ENCODE peak calls at places on chromosome 16, in five cellular contexts. Z is colonic mucosa, T is neural progenitor cell, C is GM12878, X is pancreas. J is an unnamed sample.

GRCh38 chr16:4011225-4011939 is 104.9 kb downstream of the ADCY9 start:
- DNase-seq in Z (no peak), T (peak; percentile 34), C (no peak), X (no peak), J (no peak)

GRCh38 chr16:85819711-85820110 is 20.2 kb downstream of the COX4I1 start:
- DNase-seq in Z (no peak), T (no peak), C (no peak), X (peak; percentile 40), J (no peak)

GRCh38 chr16:66326995-66327513 is 39.4 kb upstream of the CDH5 start:
- DNase-seq in Z (peak; percentile 49), T (no peak), C (no peak), X (peak; percentile 75), J (no peak)

GRCh38 chr16:79008869-79009179 is 591.7 kb downstream of the MAF start:
- DNase-seq in Z (no peak), T (no peak), C (no peak), X (no peak), J (no peak)

GRCh38 chr16:24849641-24850040 is 3.9 kb downstream of the SLC5A11 start:
- DNase-seq in Z (no peak), T (no peak), C (no peak), X (no peak), J (no peak)

GRCh38 chr16:9311303-9311954 is 220.0 kb downstream of the HAPSTR1 start:
- DNase-seq in Z (peak; percentile 48), T (peak; percentile 58), C (no peak), X (no peak), J (no peak)

GRCh38 chr16:31876955-31877828 is 3.6 kb downstream of the ZNF267 start:
- DNase-seq in Z (no peak), T (no peak), C (peak; percentile 94), X (no peak), J (no peak)

GRCh38 chr16:24745791-24746190 is 16.3 kb downstream of the TNRC6A start:
- DNase-seq in Z (no peak), T (no peak), C (no peak), X (no peak), J (no peak)

GRCh38 chr16:86507173-86508027 is 2.9 kb upstream of the FOXF1 start:
- DNase-seq in Z (no peak), T (no peak), C (no peak), X (no peak), J (no peak)

GRCh38 chr16:72066747-72067146 is 3.7 kb downstream of the HPR start:
- DNase-seq in Z (no peak), T (peak; percentile 56), C (no peak), X (no peak), J (no peak)

GRCh38 chr16:4081577-4082021 is 34.6 kb downstream of the ADCY9 start:
- DNase-seq in Z (no peak), T (peak; percentile 13), C (no peak), X (no peak), J (no peak)

GRCh38 chr16:66146689-66147330 is 219.7 kb upstream of the CDH5 start:
- DNase-seq in Z (no peak), T (no peak), C (no peak), X (no peak), J (no peak)

GRCh38 chr16:67326472-67327309 is at the start of the genes KCTD19 and LRRC36:
- DNase-seq in Z (peak; percentile 77), T (peak; percentile 95), C (no peak), X (peak; percentile 72), J (no peak)

GRCh38 chr16:66705790-66706505 is 9.4 kb upstream of the CMTM4 start:
- DNase-seq in Z (peak; percentile 86), T (no peak), C (no peak), X (peak; percentile 26), J (peak; percentile 25)

GRCh38 chr16:4322121-4323035 is 6.5 kb downstream of the GLIS2 start:
- DNase-seq in Z (no peak), T (no peak), C (no peak), X (peak; percentile 18), J (no peak)

GRCh38 chr16:66324785-66325184 is 41.7 kb upstream of the CDH5 start:
- DNase-seq in Z (no peak), T (peak; percentile 69), C (no peak), X (no peak), J (no peak)

GRCh38 chr16:50246299-50247122 is 19.8 kb upstream of the ADCY7 start:
- DNase-seq in Z (peak; percentile 29), T (peak; percentile 67), C (no peak), X (no peak), J (no peak)

GRCh38 chr16:22388101-22388644 is 13.8 kb upstream of the CDR2 start:
- DNase-seq in Z (no peak), T (no peak), C (no peak), X (no peak), J (no peak)

GRCh38 chr16:68255712-68256111 is 8.6 kb upstream of the SLC7A6 start:
- DNase-seq in Z (no peak), T (no peak), C (no peak), X (no peak), J (no peak)

GRCh38 chr16:78298986-78299385 is 199.5 kb downstream of the WWOX start:
- DNase-seq in Z (no peak), T (no peak), C (no peak), X (no peak), J (no peak)

GRCh38 chr16:3961449-3961849 is 80.9 kb upstream of the CREBBP start:
- DNase-seq in Z (no peak), T (no peak), C (no peak), X (peak; percentile 56), J (no peak)

GRCh38 chr16:85553436-85554113 is 59.5 kb upstream of the GSE1 start:
- DNase-seq in Z (peak; percentile 76), T (no peak), C (no peak), X (peak; percentile 66), J (no peak)

GRCh38 chr16:52727878-52728277 is 180.9 kb upstream of the TOX3 start:
- DNase-seq in Z (no peak), T (no peak), C (no peak), X (no peak), J (no peak)

GRCh38 chr16:4244254-4244812 is 2.5 kb upstream of the SRL start:
- DNase-seq in Z (no peak), T (peak; percentile 82), C (no peak), X (no peak), J (no peak)

GRCh38 chr16:564690-565419 is 1.9 kb upstream of the NHLRC4 start:
- DNase-seq in Z (no peak), T (no peak), C (no peak), X (no peak), J (no peak)

GRCh38 chr16:21167360-21167759 is 8.9 kb downstream of the LDAF1 start:
- DNase-seq in Z (no peak), T (no peak), C (no peak), X (no peak), J (no peak)

DNA sequence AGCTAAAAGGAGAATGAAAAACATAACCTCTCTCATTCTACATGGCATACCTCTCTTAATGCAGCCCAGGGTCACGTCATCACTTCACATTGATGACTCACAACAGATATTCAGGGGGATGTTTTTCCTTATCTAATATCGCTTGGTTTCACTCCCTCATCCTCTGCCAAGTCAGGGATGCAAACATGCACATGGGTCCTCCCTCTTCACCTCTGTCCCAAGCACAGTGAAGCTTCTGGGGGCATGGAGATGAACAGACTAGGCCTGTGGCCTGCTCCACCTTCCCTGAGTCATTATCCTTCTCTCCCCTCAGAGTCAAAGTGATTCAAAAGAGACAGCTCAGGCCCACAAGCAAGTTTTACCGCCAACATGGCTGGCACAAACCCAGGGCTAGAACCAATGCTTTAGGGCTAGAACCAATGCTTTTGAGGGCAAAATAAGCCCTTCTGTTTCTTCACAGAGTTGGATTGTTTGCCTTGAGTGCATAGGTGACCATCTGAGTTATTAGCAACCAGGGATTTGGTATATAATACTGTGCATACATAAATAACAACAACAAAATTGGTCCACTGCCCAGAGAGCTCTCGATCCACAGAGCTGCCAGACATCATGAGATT is 2.2 kb upstream of the MT2A start:
- DNase-seq in Z (peak; percentile 41), T (no peak), C (no peak), X (no peak), J (no peak)
- H3K27ac ChIP-seq in Z (peak overlapping the region; percentile 88), T (no peak overlapping the region), C (no peak overlapping the region), X (peak overlapping the region; percentile 94), J (peak overlapping the region; percentile 93)

GRCh38 chr16:89924298-89924924 is 1.3 kb downstream of the TUBB3 start:
- DNase-seq in Z (no peak), T (peak; percentile 94), C (no peak), X (no peak), J (no peak)
- TF ChIP-seq CTCF in Z (no peak), T (peak; percentile 4), C (no peak), X (no peak), J (no peak)

GRCh38 chr16:82924075-82924854 is 297.5 kb downstream of the CDH13 start:
- DNase-seq in Z (no peak), T (no peak), C (no peak), X (no peak), J (no peak)

GRCh38 chr16:82926500-82926899 is 299.7 kb downstream of the CDH13 start:
- DNase-seq in Z (no peak), T (no peak), C (no peak), X (no peak), J (no peak)
- H3K4me3 ChIP-seq in Z (no peak overlapping the region), T (no peak overlapping the region), C (no peak overlapping the region), X (no peak overlapping the region), J (no peak overlapping the region)

GRCh38 chr16:83952940-83953795 is at the start of gene OSGIN1:
- DNase-seq in Z (peak; percentile 97), T (peak; percentile 59), C (peak; percentile 25), X (peak; percentile 94), J (peak; percentile 92)

GRCh38 chr16:83955218-83956130 is 2.4 kb downstream of the OSGIN1 start:
- DNase-seq in Z (no peak), T (no peak), C (no peak), X (no peak), J (no peak)

GRCh38 chr16:83954577-83955016 is 1.6 kb downstream of the OSGIN1 start:
- DNase-seq in Z (peak; percentile 71), T (no peak), C (no peak), X (peak; percentile 59), J (peak; percentile 25)

GRCh38 chr16:83952587-83952939 is 477 bp upstream of the OSGIN1 start:
- DNase-seq in Z (no peak), T (no peak), C (no peak), X (no peak), J (no peak)

DNA sequence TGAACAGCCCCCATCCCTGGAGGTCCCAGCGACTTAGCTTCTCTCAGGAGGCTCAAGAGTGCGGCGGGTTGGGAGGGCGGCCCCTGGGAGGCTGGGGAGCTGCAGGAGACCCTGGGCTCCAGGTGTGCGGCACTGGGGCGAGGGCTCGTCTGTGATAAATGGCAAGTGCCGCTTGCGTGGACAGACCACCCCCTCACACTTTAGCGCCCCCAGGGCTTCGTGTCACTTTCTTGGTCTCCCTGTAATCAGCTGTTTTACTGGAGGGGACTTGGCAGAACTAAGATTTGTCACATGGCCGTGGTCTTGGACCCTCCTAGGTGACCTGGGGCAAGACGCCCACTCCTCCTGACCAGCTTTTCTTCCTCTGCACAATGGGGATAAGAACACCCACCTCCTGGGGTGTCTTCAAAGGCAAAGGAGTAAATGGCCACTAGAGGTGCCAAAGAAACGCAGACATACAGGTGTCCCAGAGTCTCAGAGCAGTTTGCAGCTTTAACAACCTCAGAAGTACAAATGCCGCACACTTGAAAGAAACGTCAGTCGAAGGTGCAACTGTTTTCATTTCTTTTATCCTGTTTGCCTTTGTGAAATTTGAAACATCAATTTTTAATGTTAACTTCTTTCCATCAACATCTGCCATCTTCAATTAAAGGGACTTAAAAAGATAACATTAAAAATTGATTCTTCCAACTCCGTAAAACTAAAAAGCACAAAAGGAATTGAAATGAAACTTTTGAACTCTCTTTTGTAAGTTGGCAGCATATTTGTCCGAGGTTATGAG is 946 bp downstream of the OSGIN1 start:
- DNase-seq in Z (peak; percentile 50), T (peak; percentile 54), C (no peak), X (no peak), J (no peak)
- H3K27ac ChIP-seq in Z (peak overlapping the region; percentile 95), T (no peak overlapping the region), C (no peak overlapping the region), X (peak overlapping the region; percentile 96), J (peak overlapping the region; percentile 94)

J was measured in thoracic aorta.